ENCODE peak calls at places on chromosomes 6 and 20, in eight cellular contexts. T is mammary epithelial cell, M is thoracic aorta, D is ovary, A is GM23338, N is lower lobe of right lung, Z is A549, R is left ventricle myocardium inferior. W is an unnamed sample.

GRCh38 chr20:58002901-58003300 is 225.6 kb downstream of the ANKRD60 start:
- DNase-seq in T (no peak), M (no peak), A (no peak), D (no peak), Z (no peak), R (no peak), N (no peak), W (no peak)

GRCh38 chr6:27810768-27811298 is 101.4 kb downstream of the OR2B2 start:
- DNase-seq in D (no peak), T (peak), A (peak), R (no peak), N (no peak), M (no peak), Z (no peak), W (no peak)

GRCh38 chr20:58293453-58293852 is 16.1 kb upstream of the RAB22A start:
- DNase-seq in M (no peak), T (peak), N (no peak), R (peak), Z (peak), A (peak), D (no peak), W (no peak)

GRCh38 chr6:45835725-45836437 is 179.8 kb downstream of the CLIC5 start:
- DNase-seq in N (no peak), Z (no peak), A (no peak), R (no peak), M (no peak), T (peak), D (no peak), W (no peak)

GRCh38 chr6:132797975-132798819 is at the start of gene SLC18B1:
- DNase-seq in R (peak), M (no peak), Z (no peak), T (peak), D (peak), A (peak), N (peak), W (peak)

GRCh38 chr6:28446818-28447511 is 3.7 kb upstream of the ZSCAN23 start:
- DNase-seq in R (no peak), N (no peak), M (no peak), T (no peak), Z (no peak), D (no peak), A (peak), W (no peak)

GRCh38 chr20:32580970-32581838 is 3.9 kb downstream of the NOL4L start:
- DNase-seq in A (peak), R (no peak), N (no peak), Z (no peak), M (no peak), D (no peak), T (no peak), W (no peak)

GRCh38 chr20:62587757-62588402 is 54.4 kb upstream of the SLCO4A1 start:
- DNase-seq in R (no peak), D (no peak), Z (no peak), T (no peak), N (no peak), A (peak), M (no peak), W (no peak)

GRCh38 chr6:137006056-137006455 is 38.7 kb downstream of the IL20RA start:
- DNase-seq in Z (no peak), M (no peak), N (no peak), T (no peak), A (no peak), D (no peak), R (no peak), W (no peak)

GRCh38 chr20:61837200-61837599 is 228.5 kb downstream of the TAF4 start:
- DNase-seq in N (peak), R (no peak), A (no peak), D (no peak), M (no peak), T (no peak), Z (no peak), W (no peak)

GRCh38 chr6:70280462-70280861 is 22.4 kb downstream of the COL9A1 start:
- DNase-seq in Z (no peak), M (no peak), A (peak), N (no peak), T (no peak), D (no peak), R (no peak), W (no peak)

GRCh38 chr6:169722362-169723199 is 1.7 kb downstream of the PHF10 start:
- DNase-seq in R (peak), M (no peak), A (peak), Z (peak), N (peak), D (peak), T (peak), W (peak)

GRCh38 chr20:58271596-58272460 is 37.7 kb upstream of the RAB22A start:
- DNase-seq in Z (no peak), A (no peak), R (no peak), N (no peak), T (no peak), D (no peak), M (no peak), W (no peak)

GRCh38 chr20:34604980-34605788 is 46.7 kb downstream of the MAP1LC3A start:
- DNase-seq in Z (no peak), N (no peak), M (no peak), T (no peak), R (no peak), A (no peak), D (no peak), W (no peak)

GRCh38 chr6:12386816-12387215 is 96.7 kb downstream of the EDN1 start:
- DNase-seq in R (no peak), M (no peak), D (no peak), Z (no peak), T (no peak), A (no peak), N (no peak), W (no peak)

GRCh38 chr6:89145962-89146747 is at the start of gene PM20D2:
- DNase-seq in M (no peak), N (peak), Z (peak), A (peak), R (peak), T (peak), D (peak), W (peak)

GRCh38 chr20:25247100-25247665 is 702 bp upstream of the PYGB start:
- DNase-seq in A (peak), D (peak), M (no peak), T (peak), Z (peak), N (peak), R (peak), W (peak)

GRCh38 chr6:56804996-56805395 is 149.9 kb upstream of the BEND6 start:
- DNase-seq in N (no peak), Z (peak), A (no peak), R (no peak), M (no peak), T (peak), D (no peak), W (no peak)

GRCh38 chr6:90977513-90977912 is 390.6 kb upstream of the MAP3K7 start:
- DNase-seq in A (no peak), M (no peak), N (no peak), R (no peak), D (no peak), Z (no peak), T (no peak), W (no peak)

GRCh38 chr20:61957961-61958715 is 107.5 kb downstream of the TAF4 start:
- DNase-seq in N (no peak), T (no peak), D (peak), A (no peak), M (no peak), Z (no peak), R (no peak), W (peak)

GRCh38 chr6:159168536-159169192 is 536 bp upstream of the FNDC1 start:
- DNase-seq in D (peak), N (peak), T (no peak), A (peak), R (peak), Z (peak), M (no peak), W (no peak)

DNA sequence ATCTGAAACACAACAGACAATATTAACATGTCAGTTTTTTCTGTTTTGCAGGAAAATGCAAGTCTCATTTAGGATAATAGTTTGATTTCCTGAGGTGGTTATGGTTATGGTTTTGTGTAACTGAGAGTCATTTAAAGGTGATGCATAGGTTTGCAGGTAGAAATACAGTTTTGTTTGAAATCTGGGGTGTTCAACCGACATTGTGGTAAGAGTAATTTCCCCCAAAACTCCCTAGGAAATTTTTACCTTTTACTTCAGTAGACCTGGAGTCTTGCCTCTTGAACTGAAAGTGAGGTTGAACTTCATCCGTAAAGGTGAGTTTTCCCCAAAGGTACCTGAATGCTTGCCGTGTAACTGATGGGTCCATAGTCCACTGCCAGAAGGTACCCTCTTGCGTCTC is 71.4 kb downstream of the JARID2 start:
- DNase-seq in Z (no peak), N (no peak), R (no peak), A (no peak), D (no peak), M (no peak), T (no peak), W (no peak)
- H3K27ac ChIP-seq in Z (no peak), N (no peak), R (no peak), A (peak), D (no peak), M (no peak), T (no peak), W (no peak)

DNA sequence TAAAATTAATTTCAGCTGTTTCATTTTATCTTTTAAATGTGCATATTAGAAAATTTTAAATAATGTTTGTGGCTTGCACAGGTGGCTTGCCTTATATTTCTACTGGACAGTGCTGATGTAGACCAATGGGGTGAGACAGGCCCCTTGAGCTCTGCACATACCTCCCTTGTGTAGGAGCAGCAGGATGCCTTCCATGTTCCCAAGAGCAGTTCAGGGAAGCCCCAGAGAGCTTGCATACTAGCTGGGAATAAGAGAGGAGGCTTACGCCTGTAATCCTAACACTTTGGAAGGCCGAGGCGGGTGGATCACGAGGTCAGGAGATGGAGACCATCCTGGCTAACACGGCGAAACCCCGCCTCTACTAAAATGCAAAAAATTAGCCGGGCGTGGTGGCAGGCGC is 61.4 kb downstream of the RFPL4B start:
- DNase-seq in R (no peak), Z (no peak), T (no peak), M (no peak), A (peak), N (no peak), D (no peak), W (no peak)
- H3K27ac ChIP-seq in R (no peak), Z (no peak), T (no peak), M (no peak), A (no peak), N (no peak), D (no peak), W (no peak)

DNA sequence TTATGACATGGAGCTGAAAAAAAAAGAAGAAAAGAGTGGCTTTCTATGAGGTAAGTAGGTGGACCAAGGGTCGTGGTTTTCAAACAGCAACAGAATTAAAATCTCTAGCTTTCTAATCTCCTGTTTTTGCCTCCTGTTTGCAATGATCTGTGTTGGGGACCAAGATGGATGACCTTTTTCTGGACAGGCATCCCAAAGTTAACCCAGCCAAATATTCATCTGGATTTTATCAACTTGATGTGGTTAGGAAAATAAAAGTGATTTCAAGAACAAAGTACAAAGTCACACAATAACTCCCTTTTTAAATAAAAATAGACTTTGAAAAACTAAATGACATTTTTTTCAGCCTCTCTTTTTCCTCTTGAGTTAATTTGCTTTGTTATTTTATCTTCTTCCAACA is 282.1 kb upstream of the PRDM1 start:
- DNase-seq in M (no peak), Z (no peak), R (no peak), T (no peak), D (no peak), N (no peak), A (no peak), W (no peak)
- H3K27ac ChIP-seq in M (no peak), Z (peak), R (no peak), T (peak), D (no peak), N (no peak), A (no peak), W (no peak)

GRCh38 chr6:30724906-30725667 is 4.9 kb downstream of the TUBB start:
- DNase-seq in D (no peak), T (no peak), N (no peak), M (no peak), Z (no peak), R (no peak), A (no peak), W (no peak)
- H3K27ac ChIP-seq in D (no peak), T (no peak), N (no peak), M (peak), Z (no peak), R (no peak), A (peak), W (peak)

GRCh38 chr6:3447005-3447404 is 9.8 kb downstream of the SLC22A23 start:
- DNase-seq in A (no peak), Z (no peak), M (no peak), N (no peak), R (no peak), D (no peak), T (no peak), W (no peak)

GRCh38 chr6:3446197-3446596 is 10.7 kb downstream of the SLC22A23 start:
- DNase-seq in M (no peak), D (no peak), Z (no peak), T (no peak), N (no peak), R (no peak), A (no peak), W (no peak)

GRCh38 chr6:3443221-3443515 is 13.7 kb downstream of the SLC22A23 start:
- DNase-seq in T (no peak), R (no peak), N (no peak), A (no peak), M (no peak), Z (no peak), D (no peak), W (no peak)

GRCh38 chr6:3442444-3443220 is 14.2 kb downstream of the SLC22A23 start:
- DNase-seq in D (no peak), N (no peak), R (no peak), Z (peak), A (no peak), T (peak), M (no peak), W (no peak)

DNA sequence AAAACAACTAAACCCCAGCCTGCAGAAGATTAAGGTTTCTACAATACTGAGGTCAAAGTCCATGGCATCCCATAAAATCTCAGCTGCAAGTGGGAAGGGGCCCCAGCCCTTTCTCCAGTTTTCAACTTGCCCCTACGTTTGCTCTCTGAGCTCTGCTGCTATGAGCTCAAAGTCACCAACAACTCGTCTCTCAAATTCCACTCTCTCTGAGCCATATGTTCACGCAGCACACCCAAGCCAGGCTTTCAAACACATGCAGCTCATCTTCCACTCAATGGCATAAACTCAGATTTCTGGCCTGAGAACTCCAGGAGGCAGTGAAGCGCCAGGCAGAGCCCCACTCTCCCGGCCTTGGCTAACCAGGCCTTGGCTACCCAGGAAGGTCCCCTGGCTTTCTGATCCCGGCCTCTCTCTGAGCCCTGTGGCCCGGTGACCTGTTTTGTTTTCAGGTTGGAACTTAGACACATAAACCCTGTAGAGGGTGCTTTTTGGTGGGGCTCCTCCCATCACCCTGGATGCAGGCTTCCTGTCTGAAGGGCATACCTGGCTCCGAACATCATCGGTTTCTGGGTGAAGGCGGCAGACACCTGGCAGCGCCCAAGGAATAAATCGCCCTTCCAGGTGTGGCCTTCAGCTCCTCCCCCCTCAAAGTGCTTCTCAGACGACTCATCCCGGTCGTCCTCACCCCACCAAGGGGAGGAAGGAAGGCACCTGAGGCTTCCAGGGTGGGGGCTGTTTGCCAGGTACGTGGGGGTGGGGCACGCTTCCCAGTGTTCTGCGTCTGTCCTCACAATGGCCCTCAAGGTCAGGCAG is 12.4 kb downstream of the SLC22A23 start:
- DNase-seq in A (no peak), N (no peak), Z (no peak), T (no peak), R (no peak), M (no peak), D (no peak), W (no peak)
- H3K27ac ChIP-seq in A (no peak), N (no peak), Z (no peak), T (no peak), R (no peak), M (no peak), D (no peak), W (no peak)

GRCh38 chr20:43467589-43467988 is 9.9 kb downstream of the SRSF6 start:
- DNase-seq in M (no peak), R (no peak), A (no peak), D (no peak), N (no peak), Z (no peak), T (no peak), W (no peak)
- H3K27ac ChIP-seq in M (no peak), R (no peak), A (no peak), D (no peak), N (no peak), Z (no peak), T (no peak), W (no peak)

GRCh38 chr20:53855733-53856132 is 214.7 kb downstream of the BCAS1 start:
- DNase-seq in T (no peak), D (no peak), R (no peak), Z (no peak), M (no peak), N (no peak), A (no peak), W (no peak)
- H3K27ac ChIP-seq in T (no peak), D (no peak), R (no peak), Z (no peak), M (no peak), N (peak), A (no peak), W (no peak)

DNA sequence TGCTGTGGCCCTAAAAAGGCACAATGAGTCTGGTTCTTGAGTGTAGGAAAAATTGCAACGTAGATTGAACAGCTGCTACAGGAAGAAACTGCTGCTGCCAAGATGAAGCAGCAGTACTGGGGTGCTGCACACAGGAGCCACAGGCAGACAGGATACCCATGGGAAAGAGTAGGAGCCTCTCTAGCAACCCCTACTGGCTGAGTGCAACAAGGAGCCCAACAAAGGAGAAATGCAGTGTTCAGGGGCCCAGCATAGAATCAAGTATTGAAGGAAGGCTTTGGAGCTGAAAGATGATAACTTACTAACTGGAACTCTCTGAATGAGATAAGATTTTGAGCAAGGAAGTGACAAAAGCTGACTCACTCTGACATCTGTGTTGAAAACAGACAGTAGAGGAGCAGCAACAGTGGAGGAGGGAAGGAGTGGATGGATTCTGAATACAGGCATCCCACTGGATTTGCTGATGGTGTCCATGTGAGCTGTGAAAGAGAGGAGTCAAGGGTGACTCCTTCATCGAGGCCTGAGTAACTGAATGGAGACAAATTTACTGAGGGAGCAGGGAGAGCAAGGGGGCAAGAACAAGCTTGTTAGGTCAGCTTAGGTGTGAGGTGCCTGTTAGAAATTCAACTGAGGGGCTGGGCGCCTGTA is 534.7 kb upstream of the JARID2 start:
- DNase-seq in M (no peak), R (no peak), N (no peak), T (peak), Z (peak), A (peak), D (no peak), W (no peak)
- H3K27ac ChIP-seq in M (no peak), R (no peak), N (no peak), T (peak), Z (peak), A (no peak), D (no peak), W (no peak)